ENCODE peak calls at places on chromosomes 12 and 14, in seven cellular contexts. E is sigmoid colon; P is fibroblast of villous mesenchyme; U is neural crest cell; J is CD8-positive, alpha-beta T cell; S is cardiac fibroblast; F is endothelial cell. D is an unnamed sample.

GRCh38 chr12:105409286-105409685 is 78.8 kb downstream of the C12orf75 start:
- DNase-seq in E (no peak), P (no peak), U (no peak), J (no peak), S (no peak), F (no peak), D (no peak)

GRCh38 chr12:6375269-6376078 is at the start of gene SCNN1A:
- DNase-seq in E (peak; percentile 64), P (no peak), U (no peak), J (no peak), S (no peak), F (no peak), D (no peak)

GRCh38 chr12:120961604-120962486 is 16.5 kb upstream of the HNF1A start:
- DNase-seq in E (no peak), P (no peak), U (no peak), J (no peak), S (no peak), F (no peak), D (no peak)

GRCh38 chr12:27366621-27367020 is 34.0 kb downstream of the BMAL2 start:
- DNase-seq in E (no peak), P (no peak), U (no peak), J (no peak), S (peak; percentile 38), F (no peak), D (no peak)

GRCh38 chr12:57813971-57814771 is 4.4 kb downstream of the AVIL start:
- DNase-seq in E (no peak), P (peak; percentile 66), U (no peak), J (no peak), S (peak; percentile 39), F (no peak), D (no peak)

GRCh38 chr14:64856528-64857445 is 22.9 kb downstream of the SPTB start:
- DNase-seq in E (no peak), P (no peak), U (no peak), J (no peak), S (no peak), F (no peak), D (no peak)

GRCh38 chr14:101077511-101078074 is 174.1 kb upstream of the RTL1 start:
- DNase-seq in E (peak; percentile 57), P (no peak), U (peak; percentile 40), J (peak; percentile 32), S (no peak), F (no peak), D (peak; percentile 80)

GRCh38 chr12:74415633-74416032 is 122.0 kb upstream of the ATXN7L3B start:
- DNase-seq in E (no peak), P (peak; percentile 12), U (no peak), J (no peak), S (peak; percentile 48), F (peak; percentile 14), D (no peak)

GRCh38 chr12:132707241-132707640 is 3.4 kb upstream of the PGAM5 start:
- DNase-seq in E (no peak), P (no peak), U (no peak), J (no peak), S (no peak), F (no peak), D (no peak)

GRCh38 chr12:91105807-91106206 is 5.5 kb downstream of the LUM start:
- DNase-seq in E (no peak), P (peak; percentile 72), U (no peak), J (no peak), S (no peak), F (no peak), D (no peak)

GRCh38 chr14:34211732-34212131 is 250.3 kb downstream of the SPTSSA start:
- DNase-seq in E (no peak), P (no peak), U (no peak), J (no peak), S (no peak), F (no peak), D (no peak)

GRCh38 chr12:118052324-118053070 is 8.5 kb downstream of the WSB2 start:
- DNase-seq in E (peak; percentile 88), P (peak; percentile 93), U (no peak), J (no peak), S (peak; percentile 96), F (no peak), D (peak; percentile 86)

GRCh38 chr14:77128414-77128891 is 13.1 kb downstream of the ZDHHC22 start:
- DNase-seq in E (no peak), P (no peak), U (no peak), J (no peak), S (peak; percentile 26), F (no peak), D (no peak)

GRCh38 chr14:36647827-36648753 is 13.6 kb upstream of the PAX9 start:
- DNase-seq in E (no peak), P (peak; percentile 17), U (peak; percentile 54), J (no peak), S (peak; percentile 56), F (peak; percentile 56), D (no peak)

GRCh38 chr12:121803861-121804416 is at the start of gene SETD1B:
- DNase-seq in E (peak; percentile 85), P (peak; percentile 43), U (no peak), J (peak; percentile 75), S (peak; percentile 62), F (peak; percentile 47), D (no peak)

GRCh38 chr12:83700858-83701257 is 1014.2 kb downstream of the TMTC2 start:
- DNase-seq in E (no peak), P (no peak), U (no peak), J (no peak), S (no peak), F (no peak), D (no peak)

GRCh38 chr12:91777268-91777997 is 368.2 kb downstream of the BTG1 start:
- DNase-seq in E (no peak), P (peak; percentile 19), U (no peak), J (no peak), S (peak; percentile 14), F (no peak), D (no peak)

GRCh38 chr14:65879218-65880009 is 466.9 kb downstream of the FUT8 start:
- DNase-seq in E (no peak), P (peak; percentile 7), U (no peak), J (no peak), S (peak; percentile 88), F (no peak), D (no peak)

GRCh38 chr12:78007173-78007572 is 176.5 kb downstream of the NAV3 start:
- DNase-seq in E (no peak), P (no peak), U (no peak), J (no peak), S (no peak), F (no peak), D (no peak)

GRCh38 chr12:43318002-43318401 is 234.0 kb downstream of the ADAMTS20 start:
- DNase-seq in E (no peak), P (no peak), U (no peak), J (no peak), S (no peak), F (no peak), D (no peak)

GRCh38 chr12:60489071-60489470 is 893.2 kb downstream of the SLC16A7 start:
- DNase-seq in E (no peak), P (no peak), U (no peak), J (no peak), S (peak; percentile 55), F (no peak), D (no peak)

GRCh38 chr12:60498656-60499055 is 902.8 kb downstream of the SLC16A7 start:
- DNase-seq in E (no peak), P (no peak), U (no peak), J (no peak), S (no peak), F (no peak), D (no peak)

DNA sequence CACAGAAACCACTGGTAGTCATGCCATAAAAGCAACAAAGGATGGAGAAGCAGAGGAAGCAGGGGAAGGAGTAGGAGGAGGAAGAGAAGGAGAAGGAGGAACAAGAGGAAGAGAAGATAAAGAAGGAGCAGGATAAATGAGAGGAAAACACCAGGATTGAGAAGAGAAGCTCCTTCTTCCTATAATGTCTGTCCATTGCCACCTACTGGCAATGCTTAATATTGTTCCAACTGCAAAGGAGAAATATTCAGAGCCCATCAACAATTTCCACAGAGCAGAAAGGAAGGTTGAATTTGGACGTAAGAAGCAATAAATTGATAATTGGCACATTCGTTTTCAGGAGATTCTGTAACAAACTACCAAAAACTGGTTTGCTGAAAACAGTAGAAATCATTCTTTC is 898.4 kb downstream of the SLC16A7 start:
- DNase-seq in E (no peak), P (peak; percentile 52), U (no peak), J (no peak), S (peak; percentile 72), F (peak; percentile 12), D (no peak)
- TF ChIP-seq CTCF in E (no peak), P (peak; percentile 63), U (peak; percentile 74), J (no peak), S (peak; percentile 69), F (peak; percentile 69), D (peak; percentile 82)

DNA sequence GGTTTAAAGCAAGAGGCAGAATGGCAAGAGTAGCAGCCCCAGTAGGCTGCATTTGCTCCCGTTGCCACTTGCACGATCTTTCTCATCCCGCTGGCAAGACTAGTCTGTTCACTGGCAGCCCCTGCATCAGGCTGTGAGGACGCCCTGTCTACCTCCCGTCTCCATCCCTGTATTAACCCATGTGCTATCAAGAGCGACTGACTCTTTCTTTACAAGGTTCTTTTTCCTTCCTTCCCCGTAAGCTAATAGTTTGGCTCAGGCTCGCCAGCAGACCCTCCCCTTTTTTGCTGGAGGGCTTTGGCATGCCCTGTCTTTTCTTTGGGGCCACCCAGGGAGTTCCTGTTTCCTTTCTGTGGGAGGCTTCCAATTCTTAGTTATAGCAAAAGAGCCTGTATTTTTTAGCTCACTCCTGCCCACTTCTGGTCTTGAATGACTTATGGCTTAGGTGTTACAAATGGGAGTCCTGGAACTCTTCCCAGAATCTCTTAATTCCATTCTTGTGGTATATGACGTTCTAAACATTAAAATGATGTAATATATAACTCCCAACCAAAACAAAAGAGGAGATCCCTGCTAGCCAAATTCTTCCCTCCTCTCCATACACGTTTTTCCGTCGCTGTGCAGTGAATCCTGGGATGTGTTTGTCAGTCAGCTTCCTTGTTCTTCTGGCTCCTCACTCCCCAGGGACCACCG is 149.0 kb downstream of the PRKCH start:
- DNase-seq in E (no peak), P (peak; percentile 98), U (no peak), J (peak; percentile 48), S (peak; percentile 100), F (no peak), D (no peak)
- TF ChIP-seq CTCF in E (no peak), P (peak; percentile 32), U (no peak), J (no peak), S (peak; percentile 43), F (no peak), D (peak; percentile 59)

DNA sequence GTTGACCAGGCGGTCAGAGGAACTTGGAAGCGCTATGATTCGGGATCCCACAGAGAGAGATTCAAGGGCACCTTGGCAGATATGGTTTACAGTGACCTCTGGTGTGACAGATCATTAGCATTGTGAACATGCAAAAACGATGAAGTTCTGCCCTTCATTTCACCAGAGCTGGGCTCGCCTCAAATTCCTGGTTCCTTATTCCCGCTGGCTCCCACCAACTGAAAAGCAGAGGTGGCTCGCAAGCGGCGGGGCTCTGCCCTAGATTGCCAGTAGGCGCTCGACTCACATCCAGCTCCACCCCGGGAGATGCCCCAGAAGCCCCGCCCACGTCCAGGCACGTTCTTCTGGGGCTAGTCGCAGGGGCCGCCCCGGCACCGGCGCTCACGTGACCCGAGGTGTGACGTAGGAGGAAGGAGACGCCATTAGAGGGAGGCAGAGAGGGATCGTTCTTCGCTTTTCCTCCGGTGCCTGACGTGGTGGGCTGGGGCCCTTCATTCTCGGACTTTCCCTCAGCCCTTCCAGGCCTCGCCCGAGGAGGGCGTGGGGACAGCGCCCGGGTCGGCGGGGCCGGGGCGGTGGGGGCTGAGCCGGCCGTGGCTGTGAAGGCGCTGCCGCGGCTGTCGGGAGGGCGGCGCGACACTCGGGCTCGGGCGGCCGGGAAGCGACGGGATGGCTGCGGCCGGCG is at the start of gene RAB21:
- DNase-seq in E (peak; percentile 99), P (peak; percentile 97), U (peak; percentile 92), J (peak; percentile 98), S (peak; percentile 97), F (peak; percentile 98), D (peak; percentile 99)
- TF ChIP-seq CTCF in E (peak; percentile 43), P (peak; percentile 35), U (peak; percentile 42), J (peak; percentile 21), S (peak; percentile 32), F (no peak), D (peak; percentile 31)

GRCh38 chr14:89040438-89041244 is 216.2 kb downstream of the TTC8 start:
- DNase-seq in E (peak; percentile 95), P (peak; percentile 88), U (peak; percentile 97), J (peak; percentile 90), S (peak; percentile 95), F (peak; percentile 95), D (peak; percentile 96)
- TF ChIP-seq CTCF in E (peak; percentile 94), P (peak; percentile 99), U (peak; percentile 98), J (peak; percentile 90), S (peak; percentile 98), F (peak; percentile 98), D (peak; percentile 96)